ENCODE peak calls at places on chromosomes 11 and 22, in seven cellular contexts. L, Z, T, K, P, C and S are unnamed samples.

GRCh38 chr11:102112654-102112926 is 2.3 kb downstream of the YAP1 start:
- DNase-seq in L (no peak), K (no peak), Z (no peak), P (no peak), T (no peak), C (no peak), S (peak; percentile 30)

GRCh38 chr11:65429724-65430405 is 7.3 kb downstream of the NEAT1 start:
- DNase-seq in K (peak; percentile 90), T (no peak), L (no peak), P (peak; percentile 72), C (peak; percentile 80), Z (no peak), S (no peak)

GRCh38 chr11:7892059-7892699 is 38.9 kb downstream of the OR10A6 start:
- DNase-seq in Z (no peak), L (no peak), T (no peak), K (peak; percentile 25), P (peak; percentile 47), C (peak; percentile 88), S (peak; percentile 49)

GRCh38 chr11:80960331-80961095 is 1519.7 kb upstream of the TENM4 start:
- DNase-seq in T (no peak), L (no peak), K (no peak), P (no peak), C (no peak), Z (no peak), S (peak; percentile 82)

GRCh38 chr11:112352907-112353306 is 92.2 kb upstream of the PLET1 start:
- DNase-seq in K (no peak), T (no peak), Z (no peak), L (no peak), C (peak; percentile 44), P (no peak), S (no peak)

GRCh38 chr11:64864473-64865285 is 13.7 kb downstream of the EHD1 start:
- DNase-seq in L (no peak), C (peak; percentile 97), P (peak; percentile 96), T (no peak), Z (no peak), K (peak; percentile 95), S (no peak)

GRCh38 chr11:65112551-65113360 is 1.1 kb downstream of the TM7SF2 start:
- DNase-seq in L (no peak), K (peak; percentile 54), Z (no peak), T (peak; percentile 69), C (peak; percentile 27), P (no peak), S (peak; percentile 65)

GRCh38 chr11:125364085-125364822 is 131.8 kb downstream of the FEZ1 start:
- DNase-seq in L (no peak), P (no peak), Z (no peak), C (peak; percentile 81), K (peak; percentile 60), T (no peak), S (no peak)

GRCh38 chr11:70551323-70552166 is 153.2 kb downstream of the CTTN start:
- DNase-seq in L (no peak), P (peak; percentile 62), Z (no peak), T (no peak), K (no peak), C (peak; percentile 23), S (peak; percentile 88)

DNA sequence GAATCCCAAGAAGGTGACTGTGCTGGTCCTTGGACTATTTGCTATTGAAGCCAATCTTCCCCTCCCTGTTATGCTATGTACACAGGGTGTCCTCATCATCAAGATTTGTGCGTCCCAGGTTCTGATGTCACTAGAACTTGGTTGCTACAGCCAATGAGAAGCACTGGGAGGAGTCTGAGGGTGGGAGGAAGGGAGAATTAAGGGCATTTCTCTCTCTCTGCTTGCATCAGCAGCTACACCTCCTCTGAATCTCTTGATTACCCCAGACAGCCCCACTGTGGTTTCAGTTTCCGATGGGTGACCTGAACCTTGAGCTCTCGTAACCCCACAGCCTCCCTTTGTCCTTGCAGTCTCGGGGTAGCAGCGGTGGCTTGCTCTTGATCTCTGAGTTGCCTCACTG is 212.4 kb upstream of the SESN3 start:
- DNase-seq in C (no peak), Z (no peak), L (no peak), T (no peak), P (no peak), K (no peak), S (no peak)
- H3K79me1 ChIP-seq in C (no peaks in the 10 kb centered on the region), Z (no peaks in the 10 kb centered on the region), L (no peaks in the 10 kb centered on the region), T (no peaks in the 10 kb centered on the region), P (no peaks in the 10 kb centered on the region), K (no peaks in the 10 kb centered on the region), S (no peaks in the 10 kb centered on the region)

DNA sequence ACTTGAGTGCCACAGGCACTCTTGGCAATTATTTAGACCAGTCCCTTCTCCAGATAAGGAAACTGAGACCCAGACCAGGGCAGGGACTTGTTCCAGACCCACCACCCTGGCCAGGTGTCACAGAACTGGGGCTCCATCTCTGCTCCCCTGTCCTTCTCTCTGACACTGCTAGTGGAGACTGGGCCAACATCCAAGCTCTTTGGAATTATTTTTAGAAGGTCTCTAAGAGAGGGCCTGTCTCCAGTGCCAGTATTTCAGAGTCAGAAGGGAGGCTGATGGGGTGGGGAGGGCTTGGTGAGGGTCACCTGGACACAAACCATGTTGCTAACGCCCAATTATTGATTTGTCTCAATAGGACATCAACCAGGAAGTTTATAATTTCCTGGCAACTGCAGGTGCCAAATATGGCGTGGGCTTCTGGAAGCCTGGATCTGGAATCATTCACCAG is 32.7 kb downstream of the POLR3H start:
- DNase-seq in T (no peak), L (no peak), P (no peak), Z (no peak), C (no peak), K (no peak), S (no peak)
- H2BK120ac ChIP-seq in T (no peak overlapping the region), L (no peak overlapping the region), P (no peak overlapping the region), Z (no peak overlapping the region), C (no peak overlapping the region), K (no peak overlapping the region), S (no peak overlapping the region)

DNA sequence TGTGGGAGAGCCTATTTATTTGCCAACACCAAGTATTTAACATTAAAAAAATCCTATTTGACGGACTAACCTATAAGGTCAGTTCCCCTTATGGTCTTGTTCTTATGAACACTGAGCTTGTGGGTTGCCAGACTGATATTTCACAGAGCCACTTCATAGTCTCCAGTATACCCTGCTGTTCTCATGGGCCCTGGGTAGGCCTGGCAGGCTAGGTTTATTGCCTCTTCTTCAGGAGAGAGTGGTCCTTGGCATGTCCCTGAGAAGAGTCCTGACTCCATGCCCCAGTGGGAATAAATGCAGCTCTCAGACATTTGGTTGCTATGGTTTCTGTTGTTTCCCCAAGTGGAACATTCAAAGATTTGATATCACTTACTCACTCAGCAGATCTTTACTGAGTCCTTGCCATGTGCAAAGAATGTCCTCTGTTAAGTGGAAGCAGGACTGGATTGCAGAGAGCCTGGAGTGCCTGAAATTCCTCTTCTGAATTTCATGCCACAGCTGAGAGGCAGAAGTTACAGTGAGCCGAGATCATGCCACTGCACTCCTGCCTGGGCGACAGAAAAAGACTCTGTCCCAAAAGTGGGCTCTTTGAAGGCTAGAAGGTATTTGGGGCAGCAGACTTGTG is 15.7 kb downstream of the SLC5A1 start:
- DNase-seq in T (no peak), K (peak; percentile 26), L (no peak), C (no peak), Z (no peak), P (peak; percentile 6), S (peak; percentile 86)
- H3K79me1 ChIP-seq in T (no peaks in the 10 kb centered on the region), K (no peaks in the 10 kb centered on the region), L (no peaks in the 10 kb centered on the region), C (no peaks in the 10 kb centered on the region), Z (no peaks in the 10 kb centered on the region), P (no peaks in the 10 kb centered on the region), S (no peaks in the 10 kb centered on the region)

GRCh38 chr11:72242141-72242540 is 1.8 kb downstream of the PHOX2A start:
- DNase-seq in L (no peak), T (peak; percentile 12), C (no peak), K (no peak), Z (no peak), P (no peak), S (no peak)
- H2BK120ac ChIP-seq in L (no peak overlapping the region), T (no peak overlapping the region), C (no peak overlapping the region), K (no peak overlapping the region), Z (no peak overlapping the region), P (no peak overlapping the region), S (no peak overlapping the region)

DNA sequence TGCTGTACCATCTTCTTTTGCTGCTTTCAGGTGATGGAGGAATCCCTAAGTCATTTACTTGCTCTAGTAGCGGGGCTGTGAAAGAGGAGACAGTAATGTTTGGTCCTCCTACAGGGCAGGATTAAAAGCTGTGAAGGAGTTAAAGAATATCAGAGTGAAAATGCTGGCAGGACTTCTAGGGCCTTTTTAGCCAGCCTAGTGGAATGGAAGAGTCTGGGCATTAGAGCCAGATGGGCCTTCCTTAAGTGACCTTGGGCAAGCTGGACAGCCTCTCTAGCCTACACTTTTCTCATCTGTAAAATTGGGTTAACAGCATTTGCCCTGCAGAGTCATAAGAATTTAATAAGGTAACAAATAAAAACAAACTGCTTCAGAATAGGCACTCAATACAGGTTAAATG is 114.7 kb downstream of the RBFOX2 start:
- DNase-seq in C (no peak), T (no peak), K (no peak), Z (no peak), P (no peak), L (no peak), S (no peak)
- H3K79me1 ChIP-seq in C (peaks cover 86% of the 10 kb centered on the region), T (no peaks in the 10 kb centered on the region), K (peaks cover 39% of the 10 kb centered on the region), Z (peaks cover 4% of the 10 kb centered on the region), P (peaks cover 2% of the 10 kb centered on the region), L (peaks cover 4% of the 10 kb centered on the region), S (peaks cover 21% of the 10 kb centered on the region)

DNA sequence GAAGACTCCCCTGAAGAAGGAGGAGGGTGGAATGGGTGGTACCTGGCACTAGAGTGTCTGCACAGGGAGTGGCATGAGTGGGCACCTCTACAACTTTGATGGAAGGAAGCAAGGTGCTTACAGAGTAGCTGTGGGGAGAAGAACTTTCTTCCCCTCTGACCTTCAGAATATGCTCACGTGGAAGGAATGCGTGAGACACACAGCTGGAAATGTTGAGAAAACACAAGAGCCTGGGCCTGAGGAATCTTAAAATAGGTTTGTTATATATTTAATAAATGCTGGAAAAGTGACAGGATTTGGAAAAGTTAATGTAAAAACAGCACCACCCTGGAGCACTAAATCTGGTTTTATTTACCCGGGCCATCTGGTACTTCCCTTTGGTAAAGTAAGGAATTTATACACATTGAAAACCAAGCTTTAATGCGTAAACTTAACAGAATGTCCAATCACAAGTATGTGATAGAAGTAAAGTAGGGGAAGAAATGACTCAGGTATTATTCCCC is 14.0 kb upstream of the AMPD3 start:
- DNase-seq in T (no peak), L (no peak), C (peak; percentile 64), P (no peak), K (peak; percentile 38), Z (no peak), S (no peak)
- H2BK120ac ChIP-seq in T (no peak overlapping the region), L (no peak overlapping the region), C (peak overlapping the region; percentile 45), P (no peak overlapping the region), K (no peak overlapping the region), Z (no peak overlapping the region), S (no peak overlapping the region)

GRCh38 chr22:36164621-36165020 is 4.1 kb upstream of the APOL3 start:
- DNase-seq in P (no peak), Z (no peak), T (no peak), K (no peak), L (no peak), C (no peak), S (no peak)
- H3K79me1 ChIP-seq in P (no peaks in the 10 kb centered on the region), Z (no peaks in the 10 kb centered on the region), T (no peaks in the 10 kb centered on the region), K (no peaks in the 10 kb centered on the region), L (no peaks in the 10 kb centered on the region), C (no peaks in the 10 kb centered on the region), S (no peaks in the 10 kb centered on the region)

DNA sequence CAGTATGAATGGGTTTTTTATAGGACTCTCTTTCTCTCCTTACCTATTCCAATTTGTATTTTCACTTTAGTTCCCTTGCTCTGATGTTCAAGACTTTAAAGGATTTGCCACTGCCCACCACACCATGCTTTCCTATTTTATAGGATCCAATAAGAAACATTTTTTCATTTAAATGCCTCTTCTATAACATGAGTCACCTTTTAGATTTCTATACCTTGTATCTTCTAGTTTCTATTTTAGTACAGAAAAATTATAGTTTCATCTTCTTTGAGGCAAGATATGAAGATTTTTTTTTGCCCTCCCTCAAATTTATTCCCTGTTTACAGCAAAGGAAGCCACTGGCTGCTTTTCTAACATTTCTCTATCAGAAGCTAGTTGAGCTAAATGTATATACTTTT is 76.8 kb downstream of the ARFGAP2 start:
- DNase-seq in K (no peak), C (no peak), T (no peak), P (no peak), L (no peak), Z (no peak), S (no peak)
- H2BK120ac ChIP-seq in K (no peak overlapping the region), C (no peak overlapping the region), T (no peak overlapping the region), P (no peak overlapping the region), L (no peak overlapping the region), Z (no peak overlapping the region), S (no peak overlapping the region)